ENCODE peak calls at places on chromosomes 16 and 17, in six cellular contexts. P is A549, Q is HepG2, Z is K562, E is upper lobe of left lung, G is GM12878. Y is an unnamed sample. For H3K4me1, the result is how much of the 10 kb centered on the place peaks cover.

GRCh38 chr16:369866-370436 is 387 bp downstream of the MRPL28 start:
- ATAC-seq in G (peak), Q (peak), E (no peak), P (peak), Z (peak), Y (no peak)

GRCh38 chr16:55501549-55502322 is 7.1 kb upstream of the LPCAT2 start:
- ATAC-seq in G (no peak), Z (peak), Q (no peak), P (no peak), E (no peak), Y (no peak)

GRCh38 chr17:31373150-31374082 is 18.1 kb upstream of the RAB11FIP4 start:
- ATAC-seq in Z (peak), E (no peak), G (peak), P (peak), Q (peak), Y (peak)

GRCh38 chr17:27819171-27819544 is 18.8 kb upstream of the NOS2 start:
- ATAC-seq in Z (no peak), P (no peak), Q (no peak), G (no peak), E (no peak), Y (no peak)

GRCh38 chr17:2235792-2236365 is 67.7 kb downstream of the SMG6 start:
- ATAC-seq in G (no peak), Z (no peak), Q (no peak), P (no peak), E (no peak), Y (peak)

GRCh38 chr17:4769628-4770027 is 2.1 kb upstream of the TM4SF5 start:
- ATAC-seq in P (no peak), Q (no peak), E (no peak), G (no peak), Z (no peak), Y (no peak)

GRCh38 chr17:72455562-72455961 is 334.7 kb downstream of the SOX9 start:
- ATAC-seq in P (peak), G (no peak), E (no peak), Z (no peak), Q (peak), Y (no peak)

GRCh38 chr17:13920413-13920812 is 148.9 kb upstream of the COX10 start:
- ATAC-seq in Q (no peak), E (no peak), Z (no peak), P (no peak), G (no peak), Y (no peak)

GRCh38 chr16:11543676-11544393 is 42.9 kb downstream of the LITAF start:
- ATAC-seq in Z (no peak), Q (peak), E (no peak), G (no peak), P (peak), Y (no peak)

GRCh38 chr16:49837673-49838360 is 18.1 kb downstream of the ZNF423 start:
- ATAC-seq in E (no peak), P (no peak), Q (no peak), Z (peak), G (no peak), Y (no peak)

GRCh38 chr16:10206215-10206614 is 24.0 kb upstream of the GRIN2A start:
- ATAC-seq in P (no peak), E (no peak), Q (no peak), G (peak), Z (no peak), Y (no peak)

GRCh38 chr16:16033208-16033717 is 83.8 kb downstream of the ABCC1 start:
- ATAC-seq in Z (no peak), P (no peak), E (no peak), Q (no peak), G (peak), Y (no peak)

GRCh38 chr16:66278604-66279262 is 87.8 kb upstream of the CDH5 start:
- ATAC-seq in Q (peak), G (no peak), Z (no peak), P (no peak), E (peak), Y (no peak)

GRCh38 chr16:54901606-54902005 is 29.1 kb upstream of the IRX5 start:
- ATAC-seq in G (no peak), Z (no peak), P (no peak), Q (no peak), E (no peak), Y (no peak)

DNA sequence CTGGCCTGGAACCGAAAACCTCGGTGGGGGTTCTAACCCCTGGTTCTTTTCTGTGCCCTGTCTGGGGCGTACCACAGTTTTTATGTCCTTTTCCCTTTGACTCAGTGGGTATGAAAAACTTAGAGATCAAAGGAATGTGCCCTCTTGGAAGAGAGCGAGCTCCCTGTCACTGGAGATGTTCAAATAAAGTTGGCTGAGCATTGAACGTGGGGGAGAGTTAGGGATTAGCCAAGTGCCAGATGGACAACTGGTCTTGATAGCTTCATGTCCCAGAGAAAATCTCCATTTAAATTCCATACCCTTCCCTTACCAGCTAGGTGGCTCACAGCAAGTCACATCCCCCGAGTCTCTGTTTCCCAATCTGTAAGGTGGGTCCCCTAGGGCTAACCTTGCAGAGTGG is 9.5 kb downstream of the ADGRG1 start:
- ATAC-seq in G (no peak), Z (no peak), P (no peak), Q (no peak), E (no peak), Y (no peak)
- H3K4me1 ChIP-seq in G (under half), Z (under half), P (half or more), Q (half or more), E (half or more), Y (under half)

GRCh38 chr17:75902406-75902805 is 2.3 kb downstream of the MRPL38 start:
- ATAC-seq in G (no peak), E (no peak), Q (no peak), Z (no peak), P (no peak), Y (no peak)

GRCh38 chr17:75906143-75906884 is 1.6 kb upstream of the MRPL38 start:
- ATAC-seq in G (no peak), Z (no peak), E (no peak), P (no peak), Q (no peak), Y (no peak)

GRCh38 chr17:75901727-75902126 is 3.0 kb downstream of the MRPL38 start:
- ATAC-seq in Z (no peak), G (no peak), Q (no peak), P (no peak), E (no peak), Y (no peak)

GRCh38 chr17:75908201-75908600 is 3.5 kb upstream of the MRPL38 start:
- ATAC-seq in P (no peak), G (no peak), E (peak), Z (no peak), Q (no peak), Y (no peak)

DNA sequence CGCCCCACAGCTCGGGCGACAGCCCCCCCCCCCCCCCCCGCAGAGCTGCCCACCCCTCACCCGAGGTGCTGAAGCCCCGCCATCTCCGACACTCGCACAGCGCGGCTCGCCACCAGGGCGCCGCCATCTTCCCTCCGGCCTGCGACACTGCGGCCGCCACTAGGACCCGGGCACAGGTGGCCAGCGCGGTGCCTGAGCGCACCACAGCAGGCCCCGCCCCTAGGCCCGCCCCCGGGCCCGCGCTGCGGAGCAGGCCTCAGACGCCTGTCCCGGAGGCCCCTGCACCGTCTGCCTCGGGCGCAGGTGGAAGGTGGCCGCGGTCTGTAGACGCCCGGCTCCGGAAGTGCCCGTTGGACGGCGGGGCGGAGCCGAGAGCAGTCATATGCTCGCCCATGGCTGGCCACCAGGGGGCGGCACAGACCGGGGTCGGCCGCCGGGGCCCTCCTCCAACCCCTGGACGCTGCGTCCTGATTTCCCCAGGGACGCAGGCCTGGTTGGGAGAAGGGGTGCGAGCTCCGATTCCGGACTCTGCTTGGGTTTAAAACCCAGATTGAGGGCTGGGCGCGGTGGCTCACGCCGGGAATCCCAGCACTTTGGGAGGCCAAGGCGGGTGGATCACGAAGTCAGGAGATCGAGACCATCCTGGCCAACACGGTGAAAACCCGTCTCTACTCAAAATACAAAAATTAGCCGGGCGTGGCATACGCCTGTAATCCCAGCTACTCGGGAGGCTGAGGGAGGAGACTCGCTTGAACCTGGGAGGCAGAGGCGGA is at the start of gene MRPL38:
- ATAC-seq in E (peak), P (peak), Q (peak), Z (peak), G (peak), Y (peak)
- TF ChIP-seq EP300 in E (no peak), P (no peak), Q (peak), Z (peak), G (no peak), Y (no peak)

DNA sequence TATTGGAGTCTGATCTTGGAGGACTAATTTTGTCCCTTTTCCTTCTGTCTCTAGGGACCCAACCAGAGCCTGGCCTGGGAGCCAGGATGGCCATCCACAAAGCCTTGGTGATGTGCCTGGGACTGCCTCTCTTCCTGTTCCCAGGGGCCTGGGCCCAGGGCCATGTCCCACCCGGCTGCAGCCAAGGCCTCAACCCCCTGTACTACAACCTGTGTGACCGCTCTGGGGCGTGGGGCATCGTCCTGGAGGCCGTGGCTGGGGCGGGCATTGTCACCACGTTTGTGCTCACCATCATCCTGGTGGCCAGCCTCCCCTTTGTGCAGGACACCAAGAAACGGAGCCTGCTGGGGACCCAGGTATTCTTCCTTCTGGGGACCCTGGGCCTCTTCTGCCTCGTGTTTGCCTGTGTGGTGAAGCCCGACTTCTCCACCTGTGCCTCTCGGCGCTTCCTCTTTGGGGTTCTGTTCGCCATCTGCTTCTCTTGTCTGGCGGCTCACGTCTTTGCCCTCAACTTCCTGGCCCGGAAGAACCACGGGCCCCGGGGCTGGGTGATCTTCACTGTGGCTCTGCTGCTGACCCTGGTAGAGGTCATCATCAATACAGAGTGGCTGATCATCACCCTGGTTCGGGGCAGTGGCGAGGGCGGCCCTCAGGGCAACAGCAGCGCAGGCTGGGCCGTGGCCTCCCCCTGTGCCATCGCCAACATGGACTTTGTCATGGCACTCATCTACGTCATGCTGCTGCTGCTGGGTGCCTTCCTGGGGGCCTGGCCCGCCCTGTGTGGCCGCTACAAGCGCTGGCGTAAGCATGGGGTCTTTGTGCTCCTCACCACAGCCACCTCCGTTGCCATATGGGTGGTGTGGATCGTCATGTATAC is 8.0 kb downstream of the GPRC5C start:
- ATAC-seq in Z (no peak), Q (no peak), E (no peak), G (no peak), P (no peak), Y (no peak)
- H3K4me1 ChIP-seq in Z (under half), Q (half or more), E (under half), G (under half), P (under half), Y (under half)

DNA sequence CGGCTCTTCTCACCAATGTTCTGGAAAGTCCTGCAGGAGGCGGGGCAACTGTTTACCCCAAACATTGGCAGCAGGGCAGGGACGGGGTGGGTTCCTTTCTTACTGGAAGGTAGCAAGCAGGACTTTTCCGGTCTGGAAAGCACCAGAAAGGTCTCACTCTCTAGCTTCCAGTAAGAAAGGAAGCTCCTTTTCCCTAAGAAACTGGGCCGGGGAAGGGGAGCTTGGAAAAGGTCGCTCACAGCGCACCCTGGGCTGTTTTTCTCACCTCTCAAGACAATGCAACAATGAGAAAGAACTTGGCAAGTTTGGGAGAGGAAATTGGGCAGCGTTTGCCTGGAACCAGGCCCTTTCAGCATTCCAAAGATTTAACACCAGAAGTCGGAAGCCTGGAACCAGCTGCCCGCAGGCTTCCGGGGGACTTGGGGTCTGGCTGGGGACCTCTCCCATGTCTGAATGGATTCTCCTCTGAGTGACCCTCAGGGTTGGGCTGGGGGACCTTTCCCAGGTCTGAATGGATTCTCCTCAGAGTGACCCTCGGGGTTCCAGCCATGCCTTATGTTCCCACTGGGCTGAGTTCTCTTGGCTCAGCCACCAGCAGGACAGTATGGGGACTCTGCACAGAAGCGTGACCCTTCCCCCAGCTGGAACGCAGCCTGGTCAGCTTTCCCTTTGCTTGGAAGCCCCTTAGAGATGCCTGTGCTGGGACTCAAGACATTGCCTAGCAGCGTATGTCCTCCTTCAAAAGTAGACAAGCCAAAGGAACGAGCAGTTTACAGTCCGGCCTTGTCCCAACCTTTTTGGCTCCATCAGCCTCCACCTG is 166.5 kb upstream of the PLCG2 start:
- ATAC-seq in Z (no peak), Q (no peak), E (no peak), G (no peak), P (no peak), Y (peak)
- TF ChIP-seq EP300 in Z (no peak), Q (no peak), E (peak), G (no peak), P (no peak), Y (no peak)

GRCh38 chr16:28191364-28191985 is 20.3 kb downstream of the XPO6 start:
- ATAC-seq in P (no peak), E (no peak), Z (no peak), G (no peak), Q (no peak), Y (no peak)

GRCh38 chr16:28187595-28188004 is 24.2 kb downstream of the XPO6 start:
- ATAC-seq in Q (no peak), P (no peak), E (no peak), G (peak), Z (no peak), Y (no peak)

GRCh38 chr16:28188085-28188916 is 23.5 kb downstream of the XPO6 start:
- ATAC-seq in Z (no peak), Q (no peak), G (peak), P (no peak), E (peak), Y (no peak)

GRCh38 chr16:28186752-28187151 is 25.0 kb downstream of the XPO6 start:
- ATAC-seq in G (peak), E (no peak), Q (no peak), P (no peak), Z (peak), Y (no peak)

GRCh38 chr16:28189237-28189636 is 22.5 kb downstream of the XPO6 start:
- ATAC-seq in P (peak), E (no peak), Z (peak), G (no peak), Q (no peak), Y (no peak)
- H3K4me1 ChIP-seq in P (under half), E (under half), Z (under half), G (half or more), Q (under half), Y (under half)

DNA sequence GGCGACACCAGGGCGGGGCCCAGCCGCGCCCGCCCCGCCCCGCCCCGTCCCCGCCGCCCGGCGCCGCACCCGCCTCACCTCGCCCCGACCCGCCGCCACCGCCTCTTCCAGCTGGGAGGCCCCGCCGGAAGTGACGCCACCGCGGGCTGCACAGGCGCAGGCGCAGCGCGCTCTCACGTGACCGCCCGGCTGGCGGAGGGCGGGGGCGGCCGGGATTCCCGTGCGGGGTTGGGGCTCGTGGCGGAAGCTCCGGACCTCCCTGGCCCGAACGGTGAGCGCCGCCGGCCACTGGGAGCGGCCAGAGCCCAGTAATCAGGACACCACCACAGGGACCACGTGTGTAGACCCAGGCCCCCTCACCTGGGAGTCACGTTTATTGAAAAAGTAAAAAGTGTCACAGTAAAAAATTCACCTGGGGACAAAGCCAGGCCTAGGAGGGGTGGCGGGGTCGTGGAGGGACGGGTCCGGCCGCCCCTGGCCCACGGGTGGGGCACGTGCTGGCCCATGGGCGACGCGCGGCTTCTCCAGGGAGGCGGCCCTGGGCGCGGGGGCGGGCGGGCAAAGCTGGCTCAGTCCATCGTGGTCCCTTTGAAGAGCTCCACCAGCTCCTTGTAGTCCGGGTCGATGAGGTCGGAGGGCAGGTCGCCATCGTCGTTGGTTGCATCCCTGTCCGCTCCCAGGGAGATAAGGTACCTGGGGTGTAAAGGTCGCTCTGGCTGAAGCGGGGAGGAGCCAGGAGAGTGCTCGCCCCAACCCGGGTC is at the start of gene MCRIP1:
- ATAC-seq in P (peak), Z (peak), G (peak), E (peak), Q (peak), Y (peak)
- TF ChIP-seq EP300 in P (no peak), Z (no peak), G (no peak), E (no peak), Q (no peak), Y (no peak)